ENCODE peak calls at places on chromosome 20, in five cellular contexts. G is HEK293T, P is SK-N-SH, V is HepG2, A is GM12878. Z is an unnamed sample.
A peak's percentile ranks its signal among the peaks of the same experiment; 100 is the strongest.

GRCh38 chr20:21089421-21089820 is 16.7 kb downstream of the LINC00237 start:
- DNase-seq in G (no peak), P (no peak), V (peak; percentile 63), A (no peak), Z (no peak)

GRCh38 chr20:15555913-15556312 is 1017.3 kb downstream of the KIF16B start:
- DNase-seq in G (no peak), P (peak; percentile 25), V (no peak), A (no peak), Z (no peak)

GRCh38 chr20:52192296-52193007 is 873 bp upstream of the ZFP64 start:
- DNase-seq in G (no peak), P (peak; percentile 77), V (peak; percentile 83), A (peak; percentile 35), Z (peak; percentile 82)

GRCh38 chr20:10596726-10597125 is 77.1 kb downstream of the JAG1 start:
- DNase-seq in G (no peak), P (no peak), V (peak; percentile 91), A (no peak), Z (no peak)

GRCh38 chr20:57388953-57389694 is 2.1 kb upstream of the RBM38 start:
- DNase-seq in G (peak; percentile 58), P (no peak), V (peak; percentile 56), A (no peak), Z (peak; percentile 89)

GRCh38 chr20:41185013-41185757 is 47.8 kb downstream of the PLCG1 start:
- DNase-seq in G (no peak), P (peak; percentile 52), V (no peak), A (no peak), Z (no peak)

GRCh38 chr20:46169245-46170171 is 51.4 kb downstream of the CD40 start:
- DNase-seq in G (no peak), P (peak; percentile 62), V (no peak), A (no peak), Z (no peak)

GRCh38 chr20:45036044-45036755 is 64.7 kb downstream of the KCNS1 start:
- DNase-seq in G (no peak), P (no peak), V (peak; percentile 23), A (no peak), Z (peak; percentile 17)

GRCh38 chr20:17129089-17129488 is 97.8 kb upstream of the PCSK2 start:
- DNase-seq in G (no peak), P (no peak), V (no peak), A (no peak), Z (no peak)

GRCh38 chr20:1802385-1803215 is 92.6 kb upstream of the SIRPA start:
- DNase-seq in G (peak; percentile 77), P (peak; percentile 87), V (peak; percentile 67), A (no peak), Z (peak; percentile 8)

GRCh38 chr20:13396036-13396435 is 175.0 kb downstream of the ISM1 start:
- DNase-seq in G (no peak), P (no peak), V (no peak), A (no peak), Z (no peak)

GRCh38 chr20:3686867-3687321 is 5.1 kb upstream of the ADAM33 start:
- DNase-seq in G (no peak), P (no peak), V (no peak), A (no peak), Z (no peak)
- TF ChIP-seq FOXM1 in G (no peak), P (no peak), V (no peak), A (no peak), Z (no peak)

DNA sequence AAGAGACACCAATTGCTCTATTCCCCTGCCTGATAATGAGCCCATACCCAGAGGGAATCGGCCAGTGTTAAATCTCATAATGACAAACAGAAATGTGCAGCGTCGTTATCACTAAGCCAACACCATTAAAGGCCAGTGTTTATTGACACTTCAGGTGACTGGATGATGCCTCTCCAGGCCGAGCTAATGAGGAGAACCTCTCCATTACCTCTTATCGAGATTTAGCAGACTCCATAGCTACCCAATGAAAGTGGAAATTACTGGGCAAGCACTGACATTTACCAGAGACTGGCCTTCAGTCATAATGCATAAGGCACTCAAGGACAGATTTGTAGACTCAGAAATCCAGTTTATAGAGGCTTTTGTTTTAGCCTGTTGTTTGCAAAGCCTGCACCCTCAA is 669.5 kb downstream of the MAFB start:
- DNase-seq in G (no peak), P (no peak), V (no peak), A (no peak), Z (no peak)
- TF ChIP-seq FOXM1 in G (no peak), P (no peak), V (no peak), A (no peak), Z (no peak)

GRCh38 chr20:61841551-61841950 is 224.1 kb downstream of the TAF4 start:
- DNase-seq in G (no peak), P (no peak), V (no peak), A (no peak), Z (no peak)

GRCh38 chr20:61844621-61845020 is 221.1 kb downstream of the TAF4 start:
- DNase-seq in G (no peak), P (no peak), V (no peak), A (no peak), Z (no peak)

GRCh38 chr20:61839912-61840441 is 225.7 kb downstream of the TAF4 start:
- DNase-seq in G (no peak), P (no peak), V (no peak), A (no peak), Z (no peak)

GRCh38 chr20:61840661-61841455 is 224.8 kb downstream of the TAF4 start:
- DNase-seq in G (no peak), P (no peak), V (no peak), A (no peak), Z (no peak)

DNA sequence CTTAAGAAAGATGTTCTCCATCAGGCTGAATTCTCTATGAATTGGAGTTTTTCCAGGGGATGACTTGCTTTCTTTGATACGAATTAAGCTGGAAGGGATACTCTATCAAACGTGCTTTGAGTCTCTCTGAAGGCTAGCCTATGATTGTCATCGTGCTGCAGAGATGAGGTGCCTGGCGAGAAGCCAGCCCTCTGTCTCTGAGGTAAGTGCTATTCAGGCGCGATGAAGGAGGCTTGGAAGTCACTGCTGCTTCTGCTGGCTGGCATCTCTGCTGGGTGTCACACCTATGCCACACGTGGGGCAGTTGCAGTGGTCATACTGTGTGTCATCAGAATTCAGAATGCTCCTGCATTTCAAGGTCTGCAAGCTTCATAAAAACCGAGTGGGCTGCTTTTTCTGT is 223.7 kb downstream of the TAF4 start:
- DNase-seq in G (no peak), P (peak; percentile 45), V (no peak), A (no peak), Z (no peak)
- TF ChIP-seq FOXM1 in G (no peak), P (no peak), V (no peak), A (no peak), Z (no peak)

DNA sequence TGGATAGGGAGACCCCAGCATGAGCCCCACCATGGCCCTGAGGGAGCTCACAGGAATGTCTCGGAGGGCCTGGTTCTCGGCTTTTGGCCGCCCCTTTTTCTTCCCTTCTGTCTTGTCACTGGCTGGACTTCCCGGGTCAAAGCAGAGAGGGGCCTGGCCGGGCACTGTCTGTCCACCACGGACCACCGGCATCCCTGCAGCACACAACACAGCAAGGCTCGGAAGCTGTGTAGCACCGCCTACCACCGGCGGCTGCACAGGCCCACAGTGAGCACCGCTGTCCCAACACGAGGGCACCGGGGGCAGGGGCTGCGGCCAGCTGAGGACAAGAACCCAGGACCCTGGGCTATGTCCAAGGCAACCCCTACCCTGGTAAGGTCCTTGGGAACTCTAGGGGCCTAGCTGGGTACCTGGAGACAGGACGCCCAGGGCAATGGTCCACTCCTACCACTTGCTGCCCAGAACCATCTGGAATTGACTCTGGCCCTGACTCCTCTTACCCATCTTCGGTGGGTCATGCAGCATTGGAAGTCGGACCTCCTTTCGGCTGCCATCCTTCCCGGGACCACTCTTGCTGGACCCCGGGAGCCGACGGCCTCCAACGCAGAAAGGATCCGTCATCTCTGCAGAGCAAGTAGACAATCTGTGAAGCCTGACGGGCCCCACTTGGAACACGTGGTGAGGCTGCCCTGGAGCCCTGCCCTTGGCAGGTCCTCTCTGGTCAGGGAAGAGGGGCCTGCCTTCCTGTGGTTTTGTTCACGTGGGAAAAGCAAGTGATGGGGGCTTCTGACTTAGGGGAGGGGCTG is 2.2 kb downstream of the ZNF512B start:
- DNase-seq in G (no peak), P (no peak), V (no peak), A (no peak), Z (no peak)
- TF ChIP-seq FOXM1 in G (no peak), P (no peak), V (no peak), A (no peak), Z (no peak)

GRCh38 chr20:4069741-4070140 is 54.4 kb upstream of the RNF24 start:
- DNase-seq in G (no peak), P (no peak), V (no peak), A (no peak), Z (no peak)
- TF ChIP-seq FOXM1 in G (no peak), P (no peak), V (no peak), A (no peak), Z (no peak)

DNA sequence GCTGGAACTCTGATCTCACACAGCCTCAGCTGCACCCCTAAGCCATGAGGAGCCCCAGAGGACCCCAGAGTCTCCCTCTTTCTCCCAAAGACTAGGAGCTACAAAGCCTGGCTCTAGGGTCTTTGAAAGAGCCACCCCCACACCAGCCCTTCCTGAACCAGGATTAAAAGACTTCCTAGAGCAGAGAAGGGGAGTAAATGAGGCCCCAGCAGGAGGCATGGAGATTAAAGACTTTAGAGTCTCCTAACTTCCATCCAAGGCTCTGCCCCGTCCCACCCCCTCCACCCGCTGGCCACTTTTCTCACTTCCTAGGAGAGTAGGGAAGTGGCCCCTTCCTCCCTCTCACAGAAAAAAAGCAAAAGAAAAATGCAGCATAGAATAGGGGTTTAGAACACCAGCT is 1.7 kb downstream of the PREX1 start:
- DNase-seq in G (no peak), P (no peak), V (no peak), A (no peak), Z (no peak)
- TF ChIP-seq FOXM1 in G (no peak), P (no peak), V (no peak), A (no peak), Z (no peak)

GRCh38 chr20:5400164-5400762 is 83.5 kb upstream of the PROKR2 start:
- DNase-seq in G (no peak), P (no peak), V (peak; percentile 35), A (no peak), Z (peak; percentile 20)
- TF ChIP-seq FOXM1 in G (no peak), P (no peak), V (no peak), A (no peak), Z (no peak)

GRCh38 chr20:4609511-4609910 is 112.2 kb upstream of the PRND start:
- DNase-seq in G (no peak), P (no peak), V (no peak), A (no peak), Z (no peak)
- TF ChIP-seq FOXM1 in G (no peak), P (no peak), V (no peak), A (no peak), Z (no peak)

Z was measured in K562.